ENCODE peak calls at places on chromosomes 1 and 21, in five cellular contexts. K is neural progenitor cell, Y is BJ, U is IMR-90, T is HL-60. S is an unnamed sample. For H3K27me3, the result is how much of the 10 kb centered on the place peaks cover.

GRCh38 chr1:161206411-161207140 is 4.4 kb downstream of the NDUFS2 start:
- DNase-seq in K (no peak), Y (no peak), U (peak), T (no peak), S (no peak)

GRCh38 chr1:236759252-236759859 is 35.7 kb upstream of the MTR start:
- DNase-seq in T (peak), K (peak), U (peak), Y (no peak), S (peak)

GRCh38 chr1:98981917-98982513 is 22.6 kb downstream of the PLPPR5 start:
- DNase-seq in T (no peak), U (peak), Y (peak), K (no peak), S (peak)

GRCh38 chr1:172117800-172118199 is 276.5 kb downstream of the DNM3 start:
- DNase-seq in U (no peak), T (no peak), Y (no peak), K (no peak), S (no peak)

GRCh38 chr1:11979453-11979817 is 809 bp upstream of the MFN2 start:
- DNase-seq in U (no peak), T (no peak), K (peak), Y (no peak), S (no peak)

GRCh38 chr1:117613969-117614865 is 8.4 kb downstream of the TENT5C start:
- DNase-seq in T (no peak), Y (no peak), U (no peak), K (no peak), S (no peak)

GRCh38 chr1:213051127-213051880 is at the start of gene RPS6KC1:
- DNase-seq in K (peak), T (peak), U (peak), Y (no peak), S (peak)

GRCh38 chr1:235073331-235073967 is 55.2 kb downstream of the TOMM20 start:
- DNase-seq in T (no peak), K (no peak), U (no peak), Y (no peak), S (peak)

GRCh38 chr1:116089870-116090269 is 21.3 kb upstream of the MAB21L3 start:
- DNase-seq in U (no peak), Y (no peak), K (no peak), T (no peak), S (no peak)

GRCh38 chr1:53738205-53739108 is 507 bp downstream of the GLIS1 start:
- DNase-seq in T (no peak), K (peak), Y (no peak), U (no peak), S (no peak)

GRCh38 chr21:29187939-29188338 is 57.5 kb downstream of the MAP3K7CL start:
- DNase-seq in Y (peak), U (peak), T (no peak), K (no peak), S (peak)

GRCh38 chr1:24186711-24186992 is 437 bp downstream of the IFNLR1 start:
- DNase-seq in Y (no peak), T (no peak), U (no peak), K (no peak), S (no peak)

GRCh38 chr21:32739946-32740345 is 12.1 kb upstream of the SYNJ1 start:
- DNase-seq in K (no peak), Y (no peak), U (no peak), T (no peak), S (no peak)

GRCh38 chr1:89276690-89277089 is 4.0 kb upstream of the GBP5 start:
- DNase-seq in T (no peak), U (no peak), K (no peak), Y (no peak), S (peak)

GRCh38 chr21:42527127-42527488 is 13.5 kb downstream of the SLC37A1 start:
- DNase-seq in U (no peak), K (no peak), T (no peak), Y (no peak), S (no peak)

GRCh38 chr1:236269439-236269838 is 12.3 kb downstream of the ERO1B start:
- DNase-seq in T (no peak), Y (no peak), U (no peak), K (no peak), S (no peak)

GRCh38 chr1:18564661-18565060 is 66.0 kb upstream of the PAX7 start:
- DNase-seq in T (no peak), K (peak), U (no peak), Y (no peak), S (no peak)

GRCh38 chr1:62436039-62436465 is 797 bp upstream of the USP1 start:
- DNase-seq in K (no peak), T (no peak), U (no peak), Y (no peak), S (peak)

GRCh38 chr21:45330075-45330781 is 42.5 kb upstream of the POFUT2 start:
- DNase-seq in T (no peak), Y (peak), K (no peak), U (peak), S (peak)

GRCh38 chr1:226586650-226587443 is 38.3 kb downstream of the STUM start:
- DNase-seq in T (no peak), Y (no peak), U (no peak), K (no peak), S (no peak)

GRCh38 chr1:40646385-40646784 is 19.1 kb downstream of the RIMS3 start:
- DNase-seq in T (no peak), K (no peak), Y (no peak), U (peak), S (peak)

GRCh38 chr1:113811353-113811887 is 856 bp downstream of the RSBN1 start:
- DNase-seq in Y (no peak), U (peak), K (peak), T (no peak), S (peak)

GRCh38 chr1:161082996-161083742 is 6.2 kb downstream of the NECTIN4 start:
- DNase-seq in T (peak), K (no peak), Y (peak), U (peak), S (peak)

GRCh38 chr1:238329671-238330070 is 438.9 kb upstream of the ZP4 start:
- DNase-seq in T (no peak), K (no peak), Y (no peak), U (no peak), S (no peak)

GRCh38 chr1:19762175-19762779 is 37.4 kb downstream of the TMCO4 start:
- DNase-seq in Y (no peak), T (no peak), U (peak), K (peak), S (no peak)

GRCh38 chr1:147273409-147274307 is 31.2 kb downstream of the CHD1L start:
- DNase-seq in K (peak), T (peak), U (peak), Y (peak), S (peak)

GRCh38 chr1:202501281-202501680 is 152.8 kb downstream of the PPP1R12B start:
- DNase-seq in Y (no peak), T (no peak), K (peak), U (peak), S (peak)

GRCh38 chr1:230824571-230825060 is 43.7 kb downstream of the C1orf198 start:
- DNase-seq in K (no peak), U (peak), Y (no peak), T (no peak), S (no peak)

GRCh38 chr1:157390646-157391045 is 161.7 kb downstream of the FCRL5 start:
- DNase-seq in Y (peak), K (no peak), T (no peak), U (peak), S (peak)

GRCh38 chr1:53956308-53957168 is 10.4 kb downstream of the LRRC42 start:
- DNase-seq in T (no peak), K (no peak), Y (no peak), U (no peak), S (peak)

GRCh38 chr1:201347498-201348210 is 29.8 kb downstream of the TNNT2 start:
- DNase-seq in K (no peak), T (no peak), U (no peak), Y (no peak), S (no peak)

GRCh38 chr1:234515411-234515810 is 36.4 kb upstream of the TARBP1 start:
- DNase-seq in T (no peak), U (peak), K (no peak), Y (no peak), S (peak)

GRCh38 chr1:210739627-210740026 is 394.3 kb downstream of the KCNH1 start:
- DNase-seq in T (no peak), U (peak), K (peak), Y (no peak), S (no peak)

GRCh38 chr1:200969726-200970521 is 53.6 kb downstream of the KIF21B start:
- DNase-seq in Y (no peak), T (no peak), K (no peak), U (no peak), S (no peak)

GRCh38 chr21:42855143-42855936 is 24.0 kb downstream of the WDR4 start:
- DNase-seq in T (no peak), Y (no peak), U (no peak), K (no peak), S (no peak)

GRCh38 chr1:109539676-109540075 is at the start of gene GPR61:
- DNase-seq in U (no peak), T (no peak), K (peak), Y (no peak), S (no peak)
- H3K4me3 ChIP-seq in U (no peak), T (no peak), K (peak), Y (no peak), S (no peak)

GRCh38 chr1:55140546-55140983 is 74.6 kb downstream of the USP24 start:
- DNase-seq in Y (peak), T (peak), K (peak), U (peak), S (peak)
- H3K27me3 ChIP-seq in Y (under half), T (under half), K (under half), U (under half), S (under half)

DNA sequence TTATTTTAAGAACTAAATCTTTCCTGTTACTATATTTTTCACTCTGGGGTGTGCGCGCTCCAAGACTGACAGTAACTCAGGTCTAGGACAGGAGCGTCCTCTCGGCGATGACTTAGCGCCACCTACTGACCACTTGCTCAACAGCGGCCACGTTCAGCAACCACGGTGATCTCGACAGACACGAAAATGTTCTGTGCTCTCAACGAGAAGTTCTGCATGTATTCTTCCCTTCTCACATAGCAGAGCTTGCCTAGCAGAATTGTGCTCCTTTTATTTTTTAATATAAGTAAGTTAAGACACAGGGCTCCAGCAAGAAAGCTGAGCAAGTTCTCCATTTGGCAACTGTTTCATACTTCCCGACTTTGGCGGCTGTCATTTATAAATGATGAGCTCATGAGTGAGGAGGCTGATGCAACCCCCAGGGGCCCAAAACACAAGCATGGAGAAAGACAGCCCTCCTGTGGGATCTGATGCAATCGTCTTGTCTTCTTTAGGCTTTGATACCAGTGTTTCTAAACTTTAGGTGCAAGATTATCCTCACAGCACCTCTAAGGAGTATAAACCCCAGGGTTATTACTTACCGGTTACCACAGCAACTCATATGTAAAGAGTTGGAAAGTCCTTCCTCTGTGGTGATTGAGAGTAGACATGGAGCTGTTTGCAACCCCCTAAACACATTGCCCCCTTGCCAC is 92.6 kb downstream of the HHIPL2 start:
- DNase-seq in K (peak), U (peak), Y (peak), T (peak), S (peak)
- H3K4me3 ChIP-seq in K (no peak), U (no peak), Y (no peak), T (peak), S (no peak)

GRCh38 chr1:22412932-22413727 is 38.5 kb upstream of the ZBTB40 start:
- DNase-seq in T (no peak), K (no peak), U (peak), Y (no peak), S (peak)
- H3K27me3 ChIP-seq in T (under half), K (under half), U (under half), Y (under half), S (under half)

GRCh38 chr1:224784606-224785328 is 144.7 kb upstream of the DNAH14 start:
- DNase-seq in K (no peak), U (peak), T (no peak), Y (peak), S (peak)

GRCh38 chr1:224789311-224789710 is 140.2 kb upstream of the DNAH14 start:
- DNase-seq in T (no peak), Y (no peak), U (no peak), K (no peak), S (no peak)

GRCh38 chr1:224783006-224783651 is 146.3 kb upstream of the DNAH14 start:
- DNase-seq in K (no peak), Y (no peak), U (no peak), T (no peak), S (no peak)

GRCh38 chr1:224785622-224786021 is 143.9 kb upstream of the DNAH14 start:
- DNase-seq in Y (no peak), T (no peak), K (no peak), U (no peak), S (no peak)

DNA sequence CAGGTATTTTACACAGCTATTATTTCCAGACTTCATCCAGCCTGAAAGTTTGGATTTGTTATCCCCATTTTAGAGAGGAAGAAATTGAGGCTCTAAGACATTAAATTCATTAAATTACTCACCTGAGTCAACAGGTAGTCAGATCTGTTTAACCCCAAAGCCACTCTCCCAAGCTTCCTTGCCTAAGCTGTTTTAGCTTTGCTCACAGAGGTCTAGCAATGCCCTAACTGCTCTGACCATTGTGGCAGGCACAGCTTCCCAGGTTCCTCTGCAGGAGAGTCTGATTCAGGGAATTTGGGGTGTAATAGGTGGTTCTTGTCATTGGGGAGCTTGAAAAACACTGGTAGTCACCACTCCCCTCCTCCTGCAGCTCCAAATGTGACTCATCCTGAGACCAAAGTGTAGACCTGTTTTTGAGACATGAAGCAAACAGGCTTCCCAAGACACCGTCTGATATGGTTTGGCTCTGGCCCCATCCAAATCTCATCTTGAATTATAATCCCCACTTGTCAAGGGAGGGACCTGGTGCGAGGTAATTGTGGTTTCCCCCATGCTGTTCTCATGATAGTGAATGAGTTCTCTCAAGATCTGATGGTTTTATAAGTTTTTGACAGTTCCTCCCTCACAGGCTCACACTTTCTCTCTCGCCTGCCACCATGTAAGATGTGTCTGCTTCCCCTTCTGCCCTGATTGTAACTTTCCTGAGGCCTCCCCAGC is 142.8 kb upstream of the DNAH14 start:
- DNase-seq in T (no peak), U (peak), Y (no peak), K (no peak), S (peak)
- H3K4me3 ChIP-seq in T (no peak), U (no peak), Y (no peak), K (no peak), S (no peak)

GRCh38 chr21:17798796-17799195 is 20.4 kb downstream of the C21orf91 start:
- DNase-seq in Y (no peak), T (no peak), K (no peak), U (no peak), S (no peak)

GRCh38 chr21:17805966-17806365 is 13.2 kb downstream of the C21orf91 start:
- DNase-seq in Y (no peak), T (no peak), K (no peak), U (no peak), S (no peak)

GRCh38 chr21:17802568-17802967 is 16.6 kb downstream of the C21orf91 start:
- DNase-seq in U (peak), Y (no peak), T (no peak), K (no peak), S (peak)

GRCh38 chr21:17799414-17800164 is 19.6 kb downstream of the C21orf91 start:
- DNase-seq in K (no peak), T (no peak), Y (no peak), U (no peak), S (no peak)

GRCh38 chr21:17803536-17803935 is 15.6 kb downstream of the C21orf91 start:
- DNase-seq in T (no peak), Y (no peak), K (no peak), U (no peak), S (no peak)
- H3K27me3 ChIP-seq in T (under half), Y (under half), K (under half), U (under half), S (under half)

GRCh38 chr1:2206813-2207488 is 12.4 kb upstream of the FAAP20 start:
- DNase-seq in U (no peak), T (no peak), K (no peak), Y (no peak), S (no peak)

GRCh38 chr1:2203671-2204383 is 9.3 kb upstream of the FAAP20 start:
- DNase-seq in K (no peak), T (no peak), Y (no peak), U (no peak), S (no peak)

GRCh38 chr1:2202843-2203601 is 8.4 kb upstream of the FAAP20 start:
- DNase-seq in K (no peak), Y (no peak), U (no peak), T (no peak), S (no peak)

GRCh38 chr1:2205191-2205952 is 10.8 kb upstream of the FAAP20 start:
- DNase-seq in U (peak), Y (no peak), K (peak), T (peak), S (peak)

GRCh38 chr1:2204384-2205190 is 10.0 kb upstream of the FAAP20 start:
- DNase-seq in T (peak), Y (no peak), U (peak), K (peak), S (peak)
- H3K4me3 ChIP-seq in T (peak), Y (peak), U (peak), K (peak), S (peak)

GRCh38 chr1:52506349-52506748 is 46.5 kb downstream of the TUT4 start:
- DNase-seq in K (no peak), T (no peak), Y (no peak), U (no peak), S (no peak)
- H3K27me3 ChIP-seq in K (under half), T (under half), Y (under half), U (under half), S (under half)

S was measured in bronchial epithelial cell.